ENCODE peak calls at places on chromosomes 1 and 21, in ten cellular contexts. T is fibroblast of mammary gland; J is activated gamma-delta T cell; D is uterus; X is cardiac fibroblast; Q is stimulated activated CD4-positive, alpha-beta T cell treated with anti-CD3 and anti-CD28 coated beads, Interleukin-1b, Interleukin-23, amount 100 ng/mL, for 4 hours; V is Calu3; L is GM12892; I is anterior cingulate cortex; E is H54. G is an unnamed sample.

GRCh38 chr1:227845519-227845918 is 30.0 kb downstream of the PRSS38 start:
- DNase-seq in J (no peak), I (no peak), X (no peak), V (no peak), Q (no peak), T (no peak), L (no peak), D (no peak), E (no peak), G (no peak)

GRCh38 chr1:154258784-154259183 is 13.6 kb upstream of the HAX1 start:
- DNase-seq in D (no peak), X (no peak), I (no peak), Q (no peak), J (no peak), V (no peak), E (no peak), L (no peak), T (no peak), G (no peak)

GRCh38 chr1:226781937-226782609 is 43.0 kb upstream of the ITPKB start:
- DNase-seq in L (no peak), I (no peak), V (no peak), D (no peak), E (no peak), Q (no peak), X (no peak), T (no peak), J (no peak), G (no peak)

GRCh38 chr21:45280969-45281368 is 6.7 kb downstream of the POFUT2 start:
- DNase-seq in V (no peak), I (no peak), J (no peak), L (no peak), T (no peak), E (no peak), D (no peak), Q (no peak), X (no peak), G (no peak)

GRCh38 chr1:202967684-202968281 is 726 bp upstream of the CYB5R1 start:
- DNase-seq in J (no peak), X (no peak), Q (no peak), E (no peak), D (no peak), V (no peak), L (peak), T (no peak), I (no peak), G (peak)

GRCh38 chr1:212401838-212402582 is 12.7 kb downstream of the PACC1 start:
- DNase-seq in X (peak), T (peak), V (no peak), L (no peak), Q (no peak), J (no peak), D (no peak), E (no peak), I (no peak), G (no peak)

GRCh38 chr1:25023826-25024225 is 93.8 kb upstream of the RUNX3 start:
- DNase-seq in X (no peak), Q (no peak), J (no peak), D (no peak), E (no peak), I (no peak), L (no peak), V (no peak), T (no peak), G (no peak)

GRCh38 chr1:47696911-47697441 is 259.1 kb downstream of the FOXD2 start:
- DNase-seq in T (no peak), J (no peak), D (no peak), V (peak), I (no peak), L (no peak), X (no peak), Q (no peak), E (no peak), G (peak)

GRCh38 chr1:179229214-179230140 is at the start of gene ABL2:
- DNase-seq in E (peak), T (no peak), Q (peak), I (peak), J (peak), X (no peak), L (peak), D (peak), V (peak), G (peak)